ENCODE peak calls at places on chromosomes 6 and 20, in nine cellular contexts. H is A172; T is SW480; D is Caki2; V is NCI-H2029; C is MV-4-11; K is NCI-H226; X is choroid plexus epithelial cell; J is activated T-cell treated with anti-CD3 and anti-CD28 coated beads, Interleukin-2, amount 50 U/mL, for 72 hours. I is an unnamed sample.
A peak's percentile ranks its signal among the peaks of the same experiment; 100 is the strongest.

GRCh38 chr6:106749611-106750010 is 120.2 kb downstream of the QRSL1 start:
- DNase-seq in T (no peak), H (no peak), J (no peak), C (no peak), V (peak; percentile 46), K (peak; percentile 61), X (no peak), D (no peak), I (no peak)

GRCh38 chr6:149862901-149863595 is 1.1 kb downstream of the LRP11 start:
- DNase-seq in C (peak; percentile 69), D (peak; percentile 68), K (peak; percentile 94), X (peak; percentile 71), H (peak; percentile 56), V (no peak), J (peak; percentile 52), T (peak; percentile 63), I (peak; percentile 33)

GRCh38 chr6:136921521-136921935 is 573 bp upstream of the SLC35D3 start:
- DNase-seq in X (no peak), D (no peak), H (no peak), K (no peak), V (peak; percentile 12), C (no peak), J (peak; percentile 25), T (no peak), I (no peak)

GRCh38 chr6:54614499-54615195 is 231.9 kb upstream of the FAM83B start:
- DNase-seq in X (no peak), D (no peak), T (no peak), V (no peak), C (no peak), K (no peak), J (no peak), H (no peak), I (no peak)

GRCh38 chr20:41123636-41124035 is 13.7 kb upstream of the PLCG1 start:
- DNase-seq in H (no peak), J (no peak), T (no peak), X (no peak), C (no peak), K (no peak), V (no peak), D (no peak), I (no peak)

GRCh38 chr6:154350293-154350692 is 6.3 kb downstream of the IPCEF1 start:
- DNase-seq in X (no peak), T (no peak), D (no peak), K (no peak), H (no peak), V (no peak), J (no peak), C (no peak), I (no peak)

GRCh38 chr6:104623052-104623690 is 236.5 kb downstream of the HACE1 start:
- DNase-seq in H (peak; percentile 19), C (peak; percentile 12), X (peak; percentile 24), V (no peak), T (peak; percentile 28), D (no peak), K (no peak), J (no peak), I (peak; percentile 79)

GRCh38 chr20:32501709-32502108 is 83.4 kb downstream of the NOL4L start:
- DNase-seq in T (no peak), X (peak; percentile 37), V (no peak), J (no peak), C (no peak), H (no peak), D (no peak), K (no peak), I (no peak)

GRCh38 chr20:48530957-48531356 is 296.8 kb downstream of the PREX1 start:
- DNase-seq in T (peak; percentile 47), J (no peak), C (no peak), D (peak; percentile 45), K (peak; percentile 64), X (no peak), V (no peak), H (peak; percentile 74), I (no peak)

GRCh38 chr20:36875702-36876472 is at the start of gene TLDC2:
- DNase-seq in V (no peak), J (no peak), K (no peak), H (no peak), D (peak; percentile 94), C (no peak), T (peak; percentile 97), X (no peak), I (no peak)

GRCh38 chr20:34874094-34874654 is 1.5 kb upstream of the GGT7 start:
- DNase-seq in X (peak; percentile 94), T (peak; percentile 93), J (peak; percentile 75), H (peak; percentile 82), K (peak; percentile 71), V (peak; percentile 74), C (peak; percentile 82), D (peak; percentile 84), I (peak; percentile 73)

GRCh38 chr20:2865630-2866029 is 7.7 kb upstream of the PTPRA start:
- DNase-seq in C (no peak), K (no peak), H (no peak), T (no peak), V (no peak), X (peak; percentile 25), D (no peak), J (peak; percentile 54), I (no peak)

GRCh38 chr6:161067749-161068148 is 76.2 kb downstream of the MAP3K4 start:
- DNase-seq in D (peak; percentile 8), X (no peak), T (no peak), C (no peak), V (peak; percentile 25), K (no peak), H (no peak), J (no peak), I (no peak)

GRCh38 chr20:53948383-53949318 is 121.7 kb downstream of the BCAS1 start:
- DNase-seq in V (no peak), J (no peak), D (no peak), X (no peak), H (no peak), C (no peak), K (no peak), T (no peak), I (no peak)

GRCh38 chr6:158774734-158775449 is 44.3 kb downstream of the EZR start:
- DNase-seq in K (no peak), C (no peak), J (no peak), V (no peak), X (no peak), T (no peak), H (no peak), D (no peak), I (no peak)